ENCODE peak calls at places on chromosomes 6 and 20, in six cellular contexts. F, M, I, U, E and J are unnamed samples. For H3K4me1, the result is how much of the 10 kb centered on the place peaks cover.

GRCh38 chr6:72620866-72621242 is 1.0 kb upstream of the KCNQ5 start:
- DNase-seq in F (no peak), M (no peak), I (peak), U (no peak), E (peak), J (no peak)

GRCh38 chr20:59564943-59565342 is 39.4 kb upstream of the PHACTR3 start:
- DNase-seq in F (no peak), M (no peak), I (no peak), U (no peak), E (no peak), J (no peak)

GRCh38 chr20:49344975-49345374 is 67.1 kb upstream of the ZNFX1 start:
- DNase-seq in F (no peak), M (peak), I (peak), U (no peak), E (no peak), J (peak)

GRCh38 chr6:149925253-149925973 is 2.5 kb upstream of the RAET1G start:
- DNase-seq in F (peak), M (no peak), I (peak), U (no peak), E (peak), J (peak)

GRCh38 chr20:49853640-49854039 is 41.0 kb downstream of the SLC9A8 start:
- DNase-seq in F (no peak), M (no peak), I (no peak), U (no peak), E (no peak), J (no peak)

GRCh38 chr20:35821807-35822242 is 50.0 kb downstream of the PHF20 start:
- DNase-seq in F (no peak), M (no peak), I (no peak), U (no peak), E (no peak), J (no peak)

GRCh38 chr20:49798718-49799117 is 13.9 kb upstream of the SLC9A8 start:
- DNase-seq in F (no peak), M (no peak), I (no peak), U (no peak), E (no peak), J (no peak)

GRCh38 chr6:145502417-145502816 is 232.9 kb downstream of the EPM2A start:
- DNase-seq in F (no peak), M (no peak), I (no peak), U (no peak), E (no peak), J (no peak)

GRCh38 chr6:14131579-14131978 is 14.0 kb downstream of the CD83 start:
- DNase-seq in F (no peak), M (no peak), I (no peak), U (no peak), E (no peak), J (no peak)

GRCh38 chr6:125809771-125810315 is 19.1 kb downstream of the NCOA7 start:
- DNase-seq in F (no peak), M (no peak), I (no peak), U (no peak), E (no peak), J (no peak)

GRCh38 chr20:11740975-11741374 is 176.7 kb upstream of the BTBD3 start:
- DNase-seq in F (no peak), M (no peak), I (no peak), U (no peak), E (no peak), J (no peak)

GRCh38 chr6:150598401-150598800 is 1.3 kb upstream of the PLEKHG1 start:
- DNase-seq in F (no peak), M (no peak), I (no peak), U (no peak), E (no peak), J (no peak)

GRCh38 chr6:157535354-157536217 is 154.6 kb downstream of the ZDHHC14 start:
- DNase-seq in F (no peak), M (no peak), I (no peak), U (peak), E (no peak), J (peak)

GRCh38 chr20:1943267-1944002 is 48.2 kb downstream of the SIRPA start:
- DNase-seq in F (no peak), M (peak), I (no peak), U (no peak), E (peak), J (no peak)

GRCh38 chr20:10430000-10430466 is 4.0 kb downstream of the MKKS start:
- DNase-seq in F (no peak), M (no peak), I (no peak), U (no peak), E (no peak), J (no peak)

GRCh38 chr6:110325197-110325596 is 33.0 kb downstream of the METTL24 start:
- DNase-seq in F (no peak), M (peak), I (no peak), U (no peak), E (no peak), J (no peak)

GRCh38 chr6:141364694-141365093 is 768.0 kb upstream of the GJE1 start:
- DNase-seq in F (no peak), M (no peak), I (no peak), U (no peak), E (no peak), J (no peak)

GRCh38 chr6:88105741-88106340 is 58.2 kb downstream of the SPACA1 start:
- DNase-seq in F (no peak), M (no peak), I (no peak), U (no peak), E (no peak), J (no peak)

GRCh38 chr20:5735845-5736530 is 14.2 kb upstream of the SHLD1 start:
- DNase-seq in F (no peak), M (no peak), I (no peak), U (no peak), E (no peak), J (no peak)

GRCh38 chr6:11230158-11231107 is 2.0 kb downstream of the NEDD9 start:
- DNase-seq in F (no peak), M (no peak), I (no peak), U (no peak), E (no peak), J (no peak)

GRCh38 chr6:114000066-114000465 is 29.1 kb upstream of the HDAC2 start:
- DNase-seq in F (no peak), M (no peak), I (no peak), U (no peak), E (no peak), J (no peak)

GRCh38 chr20:48630342-48631075 is 197.3 kb downstream of the PREX1 start:
- DNase-seq in F (no peak), M (no peak), I (no peak), U (no peak), E (peak), J (no peak)

GRCh38 chr6:4603291-4603690 is 172.9 kb upstream of the CDYL start:
- DNase-seq in F (peak), M (peak), I (no peak), U (no peak), E (no peak), J (no peak)

GRCh38 chr6:112041535-112041934 is 12.4 kb upstream of the CCN6 start:
- DNase-seq in F (no peak), M (no peak), I (no peak), U (no peak), E (no peak), J (no peak)

GRCh38 chr6:130434174-130434873 is 68.5 kb downstream of the TMEM200A start:
- DNase-seq in F (no peak), M (no peak), I (no peak), U (no peak), E (no peak), J (no peak)

GRCh38 chr6:158086706-158087518 is 81.2 kb downstream of the SERAC1 start:
- DNase-seq in F (peak), M (peak), I (peak), U (no peak), E (no peak), J (no peak)

GRCh38 chr20:38812182-38812581 is 6.7 kb downstream of the PPP1R16B start:
- DNase-seq in F (no peak), M (no peak), I (no peak), U (no peak), E (no peak), J (no peak)

GRCh38 chr6:53295176-53295575 is 53.6 kb downstream of the ELOVL5 start:
- DNase-seq in F (no peak), M (no peak), I (no peak), U (no peak), E (no peak), J (no peak)

GRCh38 chr6:156776470-156776840 is 723 bp upstream of the ARID1B start:
- DNase-seq in F (no peak), M (no peak), I (no peak), U (no peak), E (no peak), J (no peak)

GRCh38 chr6:4291453-4292403 is 156.4 kb upstream of the ECI2 start:
- DNase-seq in F (no peak), M (no peak), I (no peak), U (no peak), E (no peak), J (no peak)

GRCh38 chr6:11277275-11278206 is 45.1 kb upstream of the NEDD9 start:
- DNase-seq in F (peak), M (no peak), I (peak), U (peak), E (no peak), J (peak)

GRCh38 chr6:57108691-57109090 is 18.7 kb downstream of the ZNF451 start:
- DNase-seq in F (no peak), M (no peak), I (no peak), U (peak), E (no peak), J (no peak)

DNA sequence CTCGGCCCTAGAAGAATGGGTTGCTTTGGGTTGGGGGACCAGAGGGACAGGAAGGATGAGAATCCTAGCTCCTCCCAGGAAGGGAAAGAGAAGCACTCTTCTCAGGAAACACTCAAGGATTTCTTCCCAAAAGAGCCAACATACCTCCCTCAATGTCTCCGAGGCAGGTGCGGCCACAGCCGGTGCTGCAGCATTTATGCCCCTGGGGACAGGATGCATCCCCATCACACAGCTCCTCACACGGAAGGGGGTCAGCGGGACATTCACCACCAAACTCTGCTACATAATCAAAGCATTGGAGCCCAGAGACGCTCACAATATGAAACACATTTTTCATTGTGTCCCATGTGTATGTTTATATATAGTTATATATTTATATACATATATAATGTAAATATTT is 14.8 kb downstream of the WFDC3 start:
- DNase-seq in F (no peak), M (no peak), I (no peak), U (no peak), E (no peak), J (no peak)
- H3K4me1 ChIP-seq in F (under half), M (half or more), I (under half), U (under half), E (under half), J (under half)

GRCh38 chr6:142374965-142375733 is 73.3 kb downstream of the ADGRG6 start:
- DNase-seq in F (no peak), M (no peak), I (no peak), U (no peak), E (no peak), J (no peak)

GRCh38 chr6:142374090-142374783 is 72.4 kb downstream of the ADGRG6 start:
- DNase-seq in F (no peak), M (no peak), I (no peak), U (no peak), E (no peak), J (no peak)

GRCh38 chr6:142378138-142378875 is 76.5 kb downstream of the ADGRG6 start:
- DNase-seq in F (peak), M (no peak), I (no peak), U (no peak), E (no peak), J (no peak)

GRCh38 chr6:142376115-142376514 is 74.3 kb downstream of the ADGRG6 start:
- DNase-seq in F (no peak), M (no peak), I (no peak), U (no peak), E (no peak), J (no peak)

GRCh38 chr6:142377112-142377848 is 75.5 kb downstream of the ADGRG6 start:
- DNase-seq in F (peak), M (no peak), I (no peak), U (no peak), E (no peak), J (no peak)
- TF ChIP-seq POLR2A in F (no peak), M (no peak), I (no peak), U (no peak), E (no peak), J (no peak)

DNA sequence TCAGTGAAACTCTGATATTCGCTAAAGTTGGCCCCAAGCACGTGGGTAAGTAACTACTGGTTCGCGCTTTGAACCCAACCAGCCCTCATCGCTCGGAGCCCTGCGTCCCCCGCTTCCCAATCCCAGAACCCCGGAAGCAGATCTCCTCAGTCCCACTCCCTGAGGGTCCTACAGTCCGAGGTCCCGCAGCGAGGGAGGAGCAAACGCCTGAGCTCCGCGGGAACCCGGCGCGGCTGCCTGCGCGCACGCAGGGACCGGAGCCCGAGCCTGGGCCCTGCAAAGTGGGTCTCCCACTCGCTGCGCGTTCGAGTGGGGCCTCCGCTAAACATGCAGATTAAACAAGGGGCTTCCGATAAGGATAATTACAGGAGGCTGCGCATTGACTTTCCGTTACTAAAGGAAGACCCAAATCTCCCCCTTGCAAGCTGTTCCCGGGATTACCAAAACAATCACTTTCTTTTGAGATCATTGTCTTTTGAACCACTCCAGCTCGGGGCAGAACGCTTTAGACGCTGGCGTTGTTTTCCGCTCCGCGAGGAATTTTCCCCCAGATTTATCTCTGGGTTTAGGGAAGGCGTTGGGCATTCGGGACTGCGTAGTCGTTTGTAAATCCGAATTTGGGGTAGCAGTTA is 1.3 kb upstream of the VSX1 start:
- DNase-seq in F (no peak), M (no peak), I (no peak), U (no peak), E (peak), J (no peak)
- H3K4me3 ChIP-seq in F (no peak), M (no peak), I (no peak), U (no peak), E (no peak), J (no peak)

GRCh38 chr20:62679978-62680589 is 28.6 kb upstream of the NTSR1 start:
- DNase-seq in F (no peak), M (no peak), I (no peak), U (no peak), E (no peak), J (no peak)
- H3K4me1 ChIP-seq in F (under half), M (under half), I (under half), U (under half), E (under half), J (under half)

GRCh38 chr6:12851123-12851695 is 134.6 kb downstream of the PHACTR1 start:
- DNase-seq in F (no peak), M (no peak), I (no peak), U (no peak), E (no peak), J (no peak)
- TF ChIP-seq POLR2A in F (no peak), M (no peak), I (no peak), U (no peak), E (no peak), J (no peak)

GRCh38 chr20:41364967-41365765 is 1.5 kb downstream of the EMILIN3 start:
- DNase-seq in F (no peak), M (no peak), I (no peak), U (no peak), E (no peak), J (no peak)

GRCh38 chr20:41367393-41367695 is 726 bp upstream of the EMILIN3 start:
- DNase-seq in F (no peak), M (no peak), I (no peak), U (no peak), E (no peak), J (no peak)

GRCh38 chr20:41364236-41364855 is 2.3 kb downstream of the EMILIN3 start:
- DNase-seq in F (no peak), M (no peak), I (no peak), U (no peak), E (no peak), J (no peak)

GRCh38 chr20:41366546-41367392 is at the start of gene EMILIN3:
- DNase-seq in F (no peak), M (no peak), I (no peak), U (no peak), E (no peak), J (no peak)

GRCh38 chr20:41365785-41366545 is 653 bp downstream of the EMILIN3 start:
- DNase-seq in F (no peak), M (no peak), I (peak), U (no peak), E (no peak), J (no peak)
- H3K4me3 ChIP-seq in F (peak), M (peak), I (peak), U (no peak), E (no peak), J (peak)